ENCODE peak calls at places on chromosome 13, in seven cellular contexts. R, M, S, I, T, H and Z are unnamed samples.

GRCh38 chr13:20967340-20967739 is 64.8 kb upstream of the XPO4 start:
- DNase-seq in H (peak; percentile 65), S (no peak), R (no peak), T (no peak), I (no peak), M (no peak), Z (no peak)

GRCh38 chr13:19845758-19846157 is 17.7 kb downstream of the ZMYM5 start:
- DNase-seq in T (no peak), R (peak; percentile 99), S (no peak), H (peak; percentile 57), M (peak; percentile 76), I (peak; percentile 32), Z (peak; percentile 32)

GRCh38 chr13:37001921-37002250 is 1.3 kb downstream of the EXOSC8 start:
- DNase-seq in H (no peak), M (no peak), S (no peak), R (no peak), T (no peak), I (no peak), Z (no peak)

GRCh38 chr13:97257800-97258799 is 36.0 kb downstream of the MBNL2 start:
- DNase-seq in H (peak; percentile 87), T (peak; percentile 37), I (no peak), S (no peak), R (peak; percentile 90), M (peak; percentile 95), Z (peak; percentile 81)

GRCh38 chr13:94168784-94169512 is 310.5 kb downstream of the DCT start:
- DNase-seq in I (no peak), H (no peak), S (no peak), T (no peak), R (peak; percentile 33), M (no peak), Z (no peak)

GRCh38 chr13:94389544-94390351 is 89.7 kb downstream of the DCT start:
- DNase-seq in R (no peak), I (no peak), T (no peak), H (no peak), M (no peak), S (no peak), Z (no peak)

GRCh38 chr13:48801255-48801654 is 147.5 kb downstream of the CYSLTR2 start:
- DNase-seq in H (no peak), M (no peak), I (peak; percentile 28), T (no peak), R (peak; percentile 81), S (no peak), Z (no peak)

GRCh38 chr13:71712988-71713653 is 153.9 kb downstream of the DACH1 start:
- DNase-seq in T (no peak), H (peak; percentile 49), R (no peak), I (peak; percentile 65), S (no peak), M (no peak), Z (peak; percentile 18)

GRCh38 chr13:104286566-104287290 is 1220.5 kb upstream of the SLC10A2 start:
- DNase-seq in H (no peak), R (no peak), T (no peak), S (no peak), M (no peak), I (no peak), Z (no peak)

GRCh38 chr13:75454497-75454896 is 27.5 kb downstream of the TBC1D4 start:
- DNase-seq in T (no peak), M (no peak), R (no peak), S (no peak), H (no peak), I (no peak), Z (no peak)

GRCh38 chr13:75455962-75456361 is 26.0 kb downstream of the TBC1D4 start:
- DNase-seq in H (no peak), R (no peak), S (no peak), T (no peak), I (no peak), M (no peak), Z (no peak)

GRCh38 chr13:75446874-75447273 is 35.1 kb downstream of the TBC1D4 start:
- DNase-seq in R (no peak), H (no peak), S (no peak), I (no peak), T (no peak), M (no peak), Z (no peak)

GRCh38 chr13:75447493-75447892 is 34.5 kb downstream of the TBC1D4 start:
- DNase-seq in H (no peak), S (no peak), R (no peak), T (no peak), M (no peak), I (no peak), Z (no peak)

DNA sequence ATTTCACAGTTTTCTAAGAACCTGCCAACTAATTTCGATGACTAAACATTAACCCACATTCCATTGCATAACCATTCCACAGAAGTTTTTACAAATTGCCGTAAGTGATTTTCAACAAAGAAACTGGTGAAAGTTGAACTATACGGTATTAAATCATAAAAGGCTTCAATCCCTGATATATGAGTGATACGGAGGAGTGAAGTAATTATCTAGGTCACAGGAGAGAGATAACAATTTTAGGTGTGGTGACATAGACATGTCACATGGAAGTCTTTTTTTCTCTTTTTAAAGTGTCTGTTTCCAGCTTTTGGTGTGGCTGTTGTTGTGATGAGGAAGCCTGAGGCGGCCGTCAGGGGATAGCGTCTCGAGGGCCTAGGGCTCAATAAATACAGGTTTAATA is 29.4 kb downstream of the TBC1D4 start:
- DNase-seq in T (no peak), R (no peak), S (no peak), H (no peak), I (no peak), M (no peak), Z (no peak)
- TF ChIP-seq USF2 in T (no peak), R (no peak), S (no peak), H (no peak), I (no peak), M (no peak), Z (no peak)

GRCh38 chr13:99857738-99858137 is 113.8 kb downstream of the ZIC5 start:
- DNase-seq in M (no peak), T (no peak), I (no peak), R (no peak), H (no peak), S (no peak), Z (no peak)

GRCh38 chr13:99862243-99862642 is 109.3 kb downstream of the ZIC5 start:
- DNase-seq in M (no peak), H (no peak), S (no peak), I (no peak), R (no peak), T (no peak), Z (no peak)

GRCh38 chr13:99860736-99861135 is 110.8 kb downstream of the ZIC5 start:
- DNase-seq in H (no peak), I (no peak), T (no peak), S (no peak), M (no peak), R (no peak), Z (no peak)

GRCh38 chr13:99856021-99856420 is 115.5 kb downstream of the ZIC5 start:
- DNase-seq in T (no peak), H (no peak), R (no peak), I (no peak), S (no peak), M (no peak), Z (no peak)

DNA sequence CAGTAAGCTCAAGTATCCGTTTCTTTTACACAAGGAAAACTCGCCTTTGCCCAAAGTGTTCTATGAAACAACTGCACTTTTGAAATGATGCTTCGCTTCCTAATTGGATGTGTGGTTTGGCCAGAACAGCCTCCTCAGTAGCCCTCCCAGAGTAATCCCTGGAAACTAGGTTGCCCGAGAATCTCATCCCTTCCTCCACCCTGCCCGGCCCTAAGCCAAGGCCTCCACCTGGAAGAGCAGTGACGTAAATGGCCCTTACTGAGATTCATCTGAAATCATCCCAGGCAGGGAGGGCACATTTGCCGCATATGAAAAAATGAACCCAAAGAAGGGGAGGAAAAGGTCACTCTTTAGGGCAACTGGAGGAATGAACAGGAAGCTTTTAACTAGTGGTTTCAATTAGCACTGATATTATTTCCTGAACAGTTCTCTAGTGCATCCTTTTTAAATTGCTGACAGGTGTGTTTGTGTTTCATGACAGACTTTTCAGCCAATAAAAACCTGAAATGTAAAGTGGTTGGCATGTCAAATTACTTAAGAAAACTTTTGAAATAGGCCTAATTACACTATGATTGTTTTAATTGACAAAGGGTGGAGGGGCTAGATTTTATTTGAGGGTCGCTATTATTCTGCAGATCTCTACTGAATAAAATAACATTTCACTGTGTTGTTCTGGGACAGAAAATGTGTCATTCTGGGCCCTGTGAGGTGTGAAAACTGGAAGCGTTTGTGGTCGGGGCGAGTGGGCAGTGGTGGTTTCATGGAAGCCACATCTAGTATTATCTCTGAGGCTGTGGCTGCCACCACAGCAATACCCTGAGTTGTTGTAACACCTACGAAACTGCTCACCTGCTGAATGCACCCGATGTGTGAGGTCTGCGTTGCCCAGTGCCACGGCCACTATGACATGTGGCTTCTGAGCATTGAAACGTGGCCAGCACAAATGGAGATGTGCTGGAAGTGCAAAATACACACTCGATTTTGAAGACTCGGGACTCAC is 112.1 kb downstream of the ZIC5 start:
- DNase-seq in T (peak; percentile 41), M (no peak), H (no peak), R (no peak), S (no peak), I (no peak), Z (no peak)
- H3K4me2 ChIP-seq in T (no peak overlapping the region), M (no peak overlapping the region), H (no peak overlapping the region), R (no peak overlapping the region), S (no peak overlapping the region), I (no peak overlapping the region), Z (no peak overlapping the region)

GRCh38 chr13:113456116-113456702 is 2.9 kb upstream of the ADPRHL1 start:
- DNase-seq in S (no peak), I (no peak), T (no peak), H (no peak), M (no peak), R (no peak), Z (no peak)
- TF ChIP-seq USF2 in S (no peak), I (no peak), T (no peak), H (no peak), M (no peak), R (no peak), Z (no peak)

GRCh38 chr13:110110783-110111182 is 196.2 kb downstream of the COL4A1 start:
- DNase-seq in S (no peak), T (no peak), H (no peak), I (no peak), R (no peak), M (no peak), Z (no peak)

GRCh38 chr13:110116072-110116487 is 190.9 kb downstream of the COL4A1 start:
- DNase-seq in S (peak; percentile 93), R (peak; percentile 60), I (peak; percentile 65), H (peak; percentile 4), T (no peak), M (peak; percentile 79), Z (peak; percentile 74)

GRCh38 chr13:110114351-110114750 is 192.6 kb downstream of the COL4A1 start:
- DNase-seq in S (no peak), I (no peak), M (no peak), R (peak; percentile 73), H (no peak), T (no peak), Z (no peak)

GRCh38 chr13:110109910-110110309 is 197.0 kb downstream of the COL4A1 start:
- DNase-seq in T (no peak), S (no peak), M (no peak), I (no peak), H (no peak), R (peak; percentile 95), Z (no peak)

DNA sequence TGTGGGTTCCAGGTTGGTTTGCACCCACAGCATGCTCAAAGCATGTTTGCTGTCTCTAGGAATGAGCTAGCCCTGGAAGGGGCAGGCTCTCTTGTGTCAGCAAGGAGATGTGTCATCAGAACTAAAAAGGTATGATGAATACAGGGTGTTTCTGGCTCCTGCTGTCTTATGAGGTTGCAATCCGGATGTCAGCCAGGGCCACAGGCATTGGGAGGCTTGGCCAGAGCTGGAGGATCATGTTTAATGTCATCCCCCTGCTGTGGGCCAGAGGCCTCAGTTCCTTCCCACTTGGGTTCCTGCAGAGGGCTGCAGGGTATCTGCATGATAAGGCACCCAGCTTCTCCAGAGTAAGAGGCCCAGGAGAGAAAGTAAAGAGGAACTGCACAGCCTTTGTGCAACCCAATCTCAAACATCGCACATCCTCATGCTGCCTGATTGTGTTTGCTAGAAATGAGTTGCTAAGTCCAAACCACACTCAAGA is 193.6 kb downstream of the COL4A1 start:
- DNase-seq in T (no peak), R (peak; percentile 80), I (no peak), M (peak; percentile 24), S (no peak), H (no peak), Z (no peak)
- H3K4me2 ChIP-seq in T (no peak overlapping the region), R (no peak overlapping the region), I (no peak overlapping the region), M (peak overlapping the region; percentile 14), S (no peak overlapping the region), H (no peak overlapping the region), Z (no peak overlapping the region)